ENCODE peak calls at places on chromosomes 16 and 17, in eight cellular contexts. S is stimulated activated CD8-positive, alpha-beta memory T cell treated with anti-CD3 and anti-CD28 coated beads, Interleukin-4, amount 100 ng/mL, for 1 hour; V is nucleus accumbens; U is amniotic stem cell; P is HFFc6; Q is neuronal stem cell; C is naive thymus-derived CD8-positive, alpha-beta T cell; Z is AG09309. R is an unnamed sample.

GRCh38 chr17:8117980-8118768 is at the start of gene ALOXE3:
- DNase-seq in C (no peak), V (peak; percentile 62), P (peak; percentile 77), S (no peak), Q (peak; percentile 40), U (no peak), Z (no peak), R (no peak)

GRCh38 chr16:71460246-71460645 is 1.8 kb downstream of the ZNF23 start:
- DNase-seq in P (peak; percentile 86), V (no peak), Q (no peak), C (no peak), U (peak; percentile 47), Z (peak; percentile 83), S (no peak), R (no peak)

GRCh38 chr16:87437327-87437726 is 45.2 kb downstream of the MAP1LC3B start:
- DNase-seq in P (no peak), V (no peak), S (no peak), Q (no peak), Z (no peak), C (no peak), U (no peak), R (no peak)

GRCh38 chr17:67390646-67391480 is 13.8 kb downstream of the PITPNC1 start:
- DNase-seq in P (peak; percentile 93), S (no peak), V (peak; percentile 12), Q (no peak), Z (peak; percentile 96), U (peak; percentile 74), C (peak; percentile 75), R (no peak)

GRCh38 chr16:19898924-19899604 is 14.4 kb upstream of the GPRC5B start:
- DNase-seq in Q (peak; percentile 69), C (peak; percentile 29), U (no peak), V (peak; percentile 3), Z (peak; percentile 13), S (no peak), P (peak; percentile 34), R (peak; percentile 10)

GRCh38 chr17:63984206-63984605 is 11.5 kb upstream of the SCN4A start:
- DNase-seq in C (no peak), Z (peak; percentile 51), V (no peak), S (no peak), P (no peak), Q (no peak), U (no peak), R (no peak)

GRCh38 chr17:81189670-81190530 is 23.9 kb upstream of the AATK start:
- DNase-seq in V (no peak), S (no peak), C (no peak), P (no peak), Q (no peak), U (no peak), Z (no peak), R (no peak)

GRCh38 chr16:21994856-21995465 is 6.0 kb downstream of the PDZD9 start:
- DNase-seq in S (no peak), C (no peak), Z (no peak), P (no peak), U (no peak), Q (no peak), V (no peak), R (no peak)

GRCh38 chr17:29590261-29590978 is 972 bp upstream of the GIT1 start:
- DNase-seq in Z (no peak), P (peak; percentile 47), C (no peak), V (no peak), U (no peak), Q (no peak), S (no peak), R (no peak)

GRCh38 chr17:35082073-35082657 is 18.7 kb upstream of the RFFL start:
- DNase-seq in Z (peak; percentile 67), U (peak; percentile 27), C (no peak), S (no peak), Q (no peak), P (peak; percentile 84), V (no peak), R (no peak)

GRCh38 chr17:40828454-40829039 is 6.1 kb upstream of the KRT10 start:
- DNase-seq in C (no peak), Q (no peak), P (no peak), S (no peak), U (no peak), V (no peak), Z (no peak), R (no peak)

GRCh38 chr16:57941016-57941656 is 29.8 kb downstream of the CNGB1 start:
- DNase-seq in Z (no peak), C (no peak), S (no peak), U (no peak), Q (no peak), V (no peak), P (no peak), R (no peak)

GRCh38 chr17:78111727-78112507 is 16.6 kb downstream of the TMC6 start:
- DNase-seq in P (no peak), Z (no peak), S (no peak), U (no peak), C (peak; percentile 19), V (no peak), Q (no peak), R (no peak)

GRCh38 chr17:18963126-18964017 is 11.4 kb downstream of the SLC5A10 start:
- DNase-seq in Q (no peak), V (no peak), P (peak; percentile 36), C (no peak), Z (no peak), U (no peak), S (no peak), R (no peak)

GRCh38 chr17:46208997-46209396 is 15.8 kb upstream of the KANSL1 start:
- DNase-seq in V (no peak), P (no peak), Q (no peak), C (no peak), Z (no peak), S (no peak), U (no peak), R (no peak)

GRCh38 chr17:48441231-48441711 is 11.3 kb upstream of the SKAP1 start:
- DNase-seq in Z (no peak), P (no peak), C (peak; percentile 87), V (no peak), U (no peak), Q (no peak), S (no peak), R (no peak)

GRCh38 chr17:65848751-65849150 is 287.3 kb upstream of the AXIN2 start:
- DNase-seq in S (no peak), Z (no peak), Q (no peak), P (no peak), C (no peak), U (no peak), V (no peak), R (no peak)

GRCh38 chr17:81036128-81036891 is 1.4 kb downstream of the BAIAP2 start:
- DNase-seq in C (no peak), Q (no peak), S (no peak), U (no peak), P (peak; percentile 36), Z (no peak), V (no peak), R (no peak)

GRCh38 chr17:14921936-14922335 is 343.2 kb downstream of the PMP22 start:
- DNase-seq in P (no peak), S (no peak), V (no peak), Z (no peak), Q (no peak), C (no peak), U (no peak), R (no peak)

GRCh38 chr17:29828676-29829291 is 101.2 kb downstream of the SSH2 start:
- DNase-seq in S (no peak), Z (no peak), V (no peak), Q (no peak), C (peak; percentile 68), U (no peak), P (no peak), R (no peak)

GRCh38 chr16:50573947-50574751 is 26.0 kb downstream of the NKD1 start:
- DNase-seq in Z (no peak), C (no peak), Q (no peak), U (no peak), V (no peak), S (no peak), P (no peak), R (peak; percentile 10)

GRCh38 chr16:48112603-48113400 is 43.0 kb downstream of the ABCC12 start:
- DNase-seq in V (no peak), S (no peak), Z (no peak), Q (no peak), U (no peak), C (no peak), P (no peak), R (no peak)

GRCh38 chr16:79797486-79797885 is 196.9 kb upstream of the MAF start:
- DNase-seq in C (no peak), P (no peak), Z (no peak), V (no peak), S (no peak), U (no peak), Q (no peak), R (no peak)

GRCh38 chr17:32267690-32268205 is 2.1 kb downstream of the RHBDL3 start:
- DNase-seq in U (no peak), C (no peak), Z (no peak), Q (no peak), P (no peak), S (no peak), V (no peak), R (peak; percentile 37)

GRCh38 chr17:39623356-39623950 is 3.3 kb upstream of the PPP1R1B start:
- DNase-seq in S (peak; percentile 76), C (peak; percentile 81), Q (peak; percentile 68), P (peak; percentile 50), U (peak; percentile 18), Z (no peak), V (peak; percentile 65), R (peak; percentile 26)

GRCh38 chr16:65967376-65967775 is 399.1 kb upstream of the CDH5 start:
- DNase-seq in Q (no peak), P (peak; percentile 41), U (no peak), Z (peak; percentile 80), S (no peak), V (no peak), C (no peak), R (no peak)

GRCh38 chr17:38451840-38452529 is 23.7 kb downstream of the ARHGAP23 start:
- DNase-seq in P (peak; percentile 91), V (no peak), C (no peak), Z (peak; percentile 77), Q (no peak), S (no peak), U (peak; percentile 78), R (no peak)

GRCh38 chr17:67044016-67044772 is at the start of gene CACNG1:
- DNase-seq in Q (no peak), S (no peak), V (no peak), U (no peak), Z (no peak), P (no peak), C (no peak), R (no peak)

GRCh38 chr16:85601730-85602401 is 11.3 kb upstream of the GSE1 start:
- DNase-seq in C (no peak), U (no peak), Z (no peak), Q (no peak), S (no peak), V (no peak), P (no peak), R (peak; percentile 43)

GRCh38 chr16:64982581-64982980 is 139.3 kb downstream of the CDH11 start:
- DNase-seq in Z (peak; percentile 48), S (no peak), P (no peak), U (no peak), V (no peak), C (no peak), Q (no peak), R (no peak)

GRCh38 chr16:58515871-58516767 is 802 bp downstream of the SETD6 start:
- DNase-seq in S (no peak), Q (no peak), C (peak; percentile 61), P (no peak), Z (no peak), U (no peak), V (no peak), R (no peak)

GRCh38 chr16:4425378-4426020 is at the start of gene DNAJA3:
- DNase-seq in C (peak; percentile 95), Q (peak; percentile 93), Z (peak; percentile 89), V (peak; percentile 86), U (peak; percentile 84), S (peak; percentile 89), P (peak; percentile 90), R (peak; percentile 94)

GRCh38 chr17:64147110-64148016 is 17.4 kb upstream of the ERN1 start:
- DNase-seq in Z (no peak), P (peak; percentile 36), C (no peak), S (no peak), U (no peak), Q (no peak), V (no peak), R (no peak)